ENCODE peak calls at places on chromosomes 7 and 10, in ten cellular contexts. W is renal cortical epithelial cell, N is SJSA1, J is OCI-M1, F is PC-3, Q is hypothalamus, C is memory B cell, I is T-cell, L is neural crest cell, D is EH. Z is an unnamed sample.

GRCh38 chr7:56105508-56105907 is 768 bp downstream of the CHCHD2 start:
- DNase-seq in F (peak; percentile 49), N (no peak), Q (no peak), J (peak; percentile 20), L (no peak), C (no peak), D (peak; percentile 83), W (peak; percentile 78), I (no peak), Z (no peak)

GRCh38 chr10:126204320-126204719 is 184.0 kb downstream of the ADAM12 start:
- DNase-seq in D (no peak), C (no peak), N (no peak), F (peak; percentile 86), L (no peak), I (no peak), J (no peak), W (peak; percentile 82), Q (no peak), Z (no peak)

GRCh38 chr7:95794917-95795515 is 22.7 kb downstream of the DYNC1I1 start:
- DNase-seq in N (no peak), F (peak; percentile 62), W (peak; percentile 42), D (peak; percentile 26), L (no peak), Q (no peak), C (no peak), I (no peak), J (peak; percentile 80), Z (no peak)

GRCh38 chr7:22001345-22002004 is 55.8 kb upstream of the CDCA7L start:
- DNase-seq in F (peak; percentile 80), L (peak; percentile 57), D (peak; percentile 87), W (peak; percentile 68), C (peak; percentile 72), J (peak; percentile 59), I (no peak), Q (no peak), N (no peak), Z (peak; percentile 83)

GRCh38 chr10:52066383-52066782 is 247.7 kb upstream of the DKK1 start:
- DNase-seq in Q (no peak), W (no peak), J (peak; percentile 50), F (peak; percentile 34), N (no peak), L (no peak), I (no peak), D (no peak), C (no peak), Z (no peak)

GRCh38 chr10:52030051-52030867 is 283.8 kb upstream of the DKK1 start:
- DNase-seq in F (peak; percentile 71), W (peak; percentile 34), C (no peak), Q (no peak), I (no peak), J (peak; percentile 48), L (no peak), N (no peak), D (no peak), Z (no peak)

GRCh38 chr7:30740417-30741181 is 11.3 kb upstream of the INMT start:
- DNase-seq in I (peak; percentile 63), L (peak; percentile 82), W (peak; percentile 45), J (peak; percentile 72), D (peak; percentile 70), F (peak; percentile 80), Q (peak; percentile 66), N (peak; percentile 64), C (peak; percentile 67), Z (peak; percentile 92)

GRCh38 chr7:106598663-106599342 is 62.2 kb downstream of the CCDC71L start:
- DNase-seq in W (peak; percentile 73), N (no peak), I (peak; percentile 39), J (peak; percentile 94), F (peak; percentile 80), C (peak; percentile 69), Q (peak; percentile 11), D (peak; percentile 73), L (peak; percentile 47), Z (peak; percentile 26)

GRCh38 chr10:71270821-71271220 is 48.2 kb upstream of the SLC29A3 start:
- DNase-seq in Q (no peak), I (no peak), L (no peak), W (no peak), J (no peak), N (no peak), D (no peak), C (no peak), F (no peak), Z (no peak)

GRCh38 chr7:3408814-3409595 is 108.0 kb downstream of the SDK1 start:
- DNase-seq in Q (no peak), C (no peak), I (no peak), D (no peak), L (no peak), J (peak; percentile 15), W (peak; percentile 21), N (no peak), F (no peak), Z (no peak)

GRCh38 chr10:70760271-70760787 is 24.8 kb downstream of the TBATA start:
- DNase-seq in L (no peak), F (no peak), J (no peak), C (no peak), N (no peak), D (no peak), Q (no peak), I (no peak), W (no peak), Z (no peak)

GRCh38 chr10:69334258-69335062 is 56.2 kb downstream of the HK1 start:
- DNase-seq in F (no peak), L (no peak), W (no peak), I (no peak), Q (no peak), C (no peak), D (no peak), N (no peak), J (peak; percentile 73), Z (no peak)

GRCh38 chr10:9315292-9315691 is 1260.8 kb downstream of the GATA3 start:
- DNase-seq in N (no peak), Q (no peak), D (no peak), I (no peak), C (no peak), F (no peak), J (no peak), L (no peak), W (no peak), Z (no peak)

GRCh38 chr7:44727346-44728262 is 21.0 kb upstream of the ZMIZ2 start:
- DNase-seq in I (no peak), L (no peak), Q (no peak), N (no peak), F (peak; percentile 34), C (no peak), D (peak; percentile 90), W (peak; percentile 82), J (no peak), Z (no peak)

GRCh38 chr7:100865971-100866720 is 1.0 kb upstream of the TRIP6 start:
- DNase-seq in C (no peak), N (no peak), I (peak; percentile 32), W (no peak), F (peak; percentile 87), D (peak; percentile 68), J (no peak), L (no peak), Q (peak; percentile 83), Z (no peak)

GRCh38 chr7:50978633-50979215 is 196.0 kb upstream of the GRB10 start:
- DNase-seq in C (no peak), W (peak; percentile 42), L (no peak), F (peak; percentile 55), D (peak; percentile 38), I (no peak), N (no peak), Q (no peak), J (no peak), Z (no peak)

GRCh38 chr10:122056431-122057094 is 67.6 kb downstream of the TACC2 start:
- DNase-seq in W (peak; percentile 53), N (no peak), D (no peak), J (no peak), L (no peak), Q (no peak), C (no peak), I (no peak), F (peak; percentile 85), Z (no peak)

GRCh38 chr7:150668472-150668911 is 17.0 kb upstream of the GIMAP2 start:
- DNase-seq in C (no peak), N (no peak), L (no peak), D (no peak), I (peak; percentile 57), Q (no peak), J (no peak), F (no peak), W (no peak), Z (no peak)

GRCh38 chr7:47596502-47597202 is 14.7 kb upstream of the TNS3 start:
- DNase-seq in I (no peak), J (no peak), L (no peak), C (no peak), F (peak; percentile 27), D (no peak), N (no peak), W (no peak), Q (no peak), Z (no peak)

GRCh38 chr7:19754521-19755116 is 18.8 kb downstream of the TMEM196 start:
- DNase-seq in D (peak; percentile 32), F (peak; percentile 88), J (peak; percentile 64), W (peak; percentile 67), L (peak; percentile 5), I (no peak), N (no peak), Q (no peak), C (peak; percentile 34), Z (no peak)

GRCh38 chr10:95814011-95814727 is 58.2 kb downstream of the ENTPD1 start:
- DNase-seq in Q (no peak), D (peak; percentile 95), W (peak; percentile 82), N (peak; percentile 79), J (no peak), I (no peak), L (peak; percentile 15), C (no peak), F (peak; percentile 55), Z (peak; percentile 43)

GRCh38 chr10:92241158-92241500 is 49.7 kb downstream of the CPEB3 start:
- DNase-seq in F (no peak), N (no peak), W (peak; percentile 18), C (no peak), L (no peak), Q (no peak), D (no peak), I (no peak), J (peak; percentile 73), Z (no peak)

GRCh38 chr10:6567203-6567703 is 12.8 kb downstream of the PRKCQ start:
- DNase-seq in N (no peak), C (no peak), I (no peak), Q (no peak), J (no peak), L (no peak), W (no peak), D (no peak), F (no peak), Z (no peak)

GRCh38 chr10:131207176-131207575 is 104.3 kb downstream of the TCERG1L start:
- DNase-seq in Q (no peak), L (no peak), W (no peak), J (no peak), N (no peak), C (no peak), I (no peak), F (no peak), D (no peak), Z (no peak)

GRCh38 chr7:32145911-32146310 is 75.7 kb upstream of the PDE1C start:
- DNase-seq in D (no peak), I (no peak), C (no peak), L (no peak), W (no peak), F (no peak), Q (no peak), J (no peak), N (no peak), Z (no peak)

GRCh38 chr10:28177944-28178637 is 124.8 kb downstream of the MPP7 start:
- DNase-seq in I (no peak), D (peak; percentile 38), N (no peak), L (no peak), W (peak; percentile 41), Q (no peak), C (no peak), J (peak; percentile 83), F (no peak), Z (peak; percentile 8)

GRCh38 chr7:28666144-28666543 is 253.8 kb downstream of the CREB5 start:
- DNase-seq in L (no peak), W (peak; percentile 75), C (no peak), Q (no peak), N (no peak), J (no peak), F (peak; percentile 95), I (no peak), D (no peak), Z (no peak)

GRCh38 chr10:121104476-121105111 is 253.4 kb downstream of the WDR11 start:
- DNase-seq in N (no peak), L (no peak), C (no peak), Q (no peak), I (no peak), D (no peak), W (peak; percentile 26), J (no peak), F (no peak), Z (no peak)

Z was measured in HTR-8/SVneo.